ENCODE peak calls at places on chromosomes 6 and 20, in ten cellular contexts. L, B, K, Q, X, D, E, H, R and A are unnamed samples.

GRCh38 chr6:139539852-139540251 is 165.4 kb upstream of the CITED2 start:
- DNase-seq in K (no peak), D (no peak), L (peak; percentile 80), Q (no peak), B (peak; percentile 81), R (peak; percentile 76), H (peak; percentile 31), E (no peak), X (peak; percentile 88), A (no peak)

GRCh38 chr20:48285656-48286055 is 500.4 kb upstream of the SULF2 start:
- DNase-seq in X (no peak), L (no peak), E (no peak), R (peak; percentile 18), D (no peak), Q (no peak), K (no peak), H (no peak), B (no peak), A (no peak)

GRCh38 chr20:6008254-6008653 is 45.6 kb downstream of the LRRN4 start:
- DNase-seq in E (no peak), D (peak; percentile 28), Q (no peak), B (peak; percentile 77), R (peak; percentile 78), L (peak; percentile 88), H (peak; percentile 84), K (no peak), X (peak; percentile 78), A (no peak)

GRCh38 chr6:23784313-23784919 is 341.6 kb upstream of the NRSN1 start:
- DNase-seq in K (no peak), H (no peak), L (no peak), Q (no peak), R (no peak), E (no peak), X (no peak), D (no peak), B (no peak), A (no peak)

GRCh38 chr6:32852018-32852843 is 1.3 kb downstream of the TAP1 start:
- DNase-seq in H (no peak), K (no peak), R (no peak), L (no peak), D (no peak), B (no peak), E (no peak), X (no peak), Q (no peak), A (no peak)

GRCh38 chr6:63805808-63806572 is 170.4 kb downstream of the PHF3 start:
- DNase-seq in K (no peak), R (peak; percentile 86), Q (no peak), B (peak; percentile 92), X (no peak), D (no peak), H (peak; percentile 20), L (no peak), E (no peak), A (no peak)

GRCh38 chr6:2351807-2352431 is 106.5 kb upstream of the GMDS start:
- DNase-seq in R (no peak), Q (no peak), H (no peak), K (no peak), E (no peak), L (no peak), D (no peak), X (no peak), B (no peak), A (no peak)

GRCh38 chr6:66429220-66429619 is 722.2 kb upstream of the EYS start:
- DNase-seq in Q (no peak), X (no peak), K (no peak), R (no peak), B (no peak), H (no peak), D (no peak), E (no peak), L (no peak), A (no peak)

GRCh38 chr6:43014434-43014909 is 423 bp downstream of the KLHDC3 start:
- DNase-seq in X (no peak), Q (no peak), D (no peak), L (no peak), K (no peak), E (no peak), H (no peak), B (no peak), R (no peak), A (no peak)

GRCh38 chr6:138944412-138944811 is 43.6 kb downstream of the REPS1 start:
- DNase-seq in R (peak; percentile 65), L (no peak), K (no peak), B (peak; percentile 44), E (no peak), H (no peak), Q (no peak), D (no peak), X (no peak), A (no peak)

GRCh38 chr6:33313709-33314514 is at the start of gene TAPBP:
- DNase-seq in B (no peak), K (peak; percentile 30), Q (peak; percentile 84), R (peak; percentile 44), D (peak; percentile 36), H (peak; percentile 64), X (peak; percentile 76), E (no peak), L (peak; percentile 49), A (peak; percentile 79)

GRCh38 chr6:132971676-132972075 is 157.3 kb downstream of the RPS12 start:
- DNase-seq in Q (no peak), L (no peak), R (no peak), H (no peak), X (no peak), E (no peak), D (no peak), B (no peak), K (no peak), A (no peak)

GRCh38 chr20:42308980-42309524 is 690.9 kb upstream of the CHD6 start:
- DNase-seq in R (no peak), H (no peak), D (no peak), E (no peak), B (no peak), X (no peak), L (no peak), K (no peak), Q (no peak), A (no peak)

GRCh38 chr20:46036370-46036769 is 7.4 kb downstream of the SLC12A5 start:
- DNase-seq in Q (no peak), D (no peak), X (no peak), E (no peak), R (no peak), H (no peak), L (no peak), B (no peak), K (no peak), A (no peak)
- H3K27ac ChIP-seq in Q (no peak overlapping the region), D (no peak overlapping the region), X (no peak overlapping the region), E (no peak overlapping the region), R (no peak overlapping the region), H (no peak overlapping the region), L (no peak overlapping the region), B (no peak overlapping the region), K (no peak overlapping the region), A (no peak overlapping the region)

DNA sequence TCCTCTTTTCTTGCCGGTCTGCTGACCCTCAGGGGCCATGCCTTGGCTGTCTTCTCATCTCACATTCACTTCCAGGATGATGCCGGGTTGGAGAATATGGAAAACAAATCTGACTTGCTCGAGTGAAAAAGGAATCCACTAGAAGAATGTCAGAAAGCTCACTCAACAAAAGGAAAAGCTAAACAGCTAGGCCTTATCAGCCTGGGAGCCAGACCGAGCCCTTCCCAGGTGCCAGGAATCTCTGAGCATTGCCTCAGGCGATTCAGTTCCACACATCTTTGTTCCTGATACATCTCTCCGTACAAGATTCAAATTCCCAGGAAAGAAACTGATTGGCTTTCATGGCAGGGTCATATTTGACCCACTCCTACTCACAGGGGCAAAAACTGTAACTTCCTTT is 9.2 kb upstream of the OSER1 start:
- DNase-seq in L (no peak), E (no peak), H (no peak), B (no peak), Q (no peak), D (no peak), X (no peak), R (no peak), K (no peak), A (no peak)
- H3K27ac ChIP-seq in L (no peak overlapping the region), E (no peak overlapping the region), H (no peak overlapping the region), B (no peak overlapping the region), Q (no peak overlapping the region), D (no peak overlapping the region), X (no peak overlapping the region), R (no peak overlapping the region), K (no peak overlapping the region), A (peak overlapping the region; percentile 62)

DNA sequence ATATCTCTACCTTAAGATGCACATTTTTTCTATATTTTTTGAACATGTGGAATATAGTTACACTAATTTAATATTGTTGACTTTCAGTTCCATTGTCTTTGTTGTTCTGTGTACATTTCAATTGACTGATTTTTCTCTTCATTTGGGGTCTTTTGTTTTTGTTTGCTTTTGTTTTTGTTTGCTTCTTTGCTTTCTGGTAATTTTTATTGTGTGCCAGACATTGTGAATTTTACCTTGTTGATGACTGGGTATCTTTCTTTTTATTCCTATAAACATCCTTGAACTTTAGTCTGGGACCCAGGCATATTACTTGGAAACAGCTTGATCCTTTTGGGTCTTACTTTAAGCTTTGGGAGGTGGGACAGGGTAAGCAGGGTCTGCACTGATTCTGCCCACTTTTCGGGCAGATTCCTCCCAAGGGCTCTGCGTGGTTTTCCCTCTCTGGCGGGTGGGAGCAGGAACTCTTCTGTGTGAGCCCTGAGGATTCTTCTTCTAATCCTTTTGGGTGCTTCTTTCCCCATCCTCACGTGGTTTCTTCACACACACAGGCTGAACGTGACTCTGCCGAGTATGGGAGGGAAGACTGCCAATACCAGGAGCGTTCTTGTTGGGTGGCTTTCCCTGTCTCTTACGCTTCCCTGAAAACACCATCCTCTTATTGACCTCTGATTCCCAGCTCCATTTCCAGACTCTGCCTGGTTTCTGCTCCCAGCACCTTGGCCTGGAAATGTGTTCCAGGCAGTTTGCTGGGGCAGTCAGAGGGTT is 200.5 kb downstream of the ARID1B start:
- DNase-seq in R (no peak), Q (no peak), D (no peak), K (no peak), E (no peak), L (peak; percentile 77), B (no peak), X (peak; percentile 64), H (peak; percentile 47), A (no peak)
- H3K27ac ChIP-seq in R (no peak overlapping the region), Q (peak overlapping the region; percentile 88), D (peak overlapping the region; percentile 44), K (no peak overlapping the region), E (no peak overlapping the region), L (peak overlapping the region; percentile 78), B (no peak overlapping the region), X (peak overlapping the region; percentile 67), H (no peak overlapping the region), A (no peak overlapping the region)

GRCh38 chr6:107550241-107550840 is 60.4 kb downstream of the SOBP start:
- DNase-seq in E (no peak), B (no peak), L (no peak), D (no peak), X (no peak), H (no peak), K (peak; percentile 23), R (no peak), Q (peak; percentile 87), A (no peak)
- H3K27ac ChIP-seq in E (no peak overlapping the region), B (no peak overlapping the region), L (no peak overlapping the region), D (no peak overlapping the region), X (no peak overlapping the region), H (no peak overlapping the region), K (peak overlapping the region; percentile 69), R (no peak overlapping the region), Q (peak overlapping the region; percentile 91), A (no peak overlapping the region)